ENCODE peak calls at places on chromosomes 6 and 20, in nine cellular contexts. Z is H1, P is right lobe of liver, B is HepG2, U is H54, I is GM12892, C is uterus, X is A549, D is sigmoid colon. M is an unnamed sample.

GRCh38 chr6:79821859-79822258 is 125.5 kb downstream of the ELOVL4 start:
- DNase-seq in C (no peak), I (no peak), U (no peak), P (no peak), Z (no peak), B (no peak), X (no peak), D (no peak), M (no peak)

GRCh38 chr20:2217857-2218529 is 77.8 kb upstream of the TGM3 start:
- DNase-seq in D (no peak), Z (no peak), U (no peak), P (no peak), X (no peak), C (no peak), B (no peak), I (no peak), M (no peak)

GRCh38 chr6:2514965-2515543 is 235.7 kb downstream of the MYLK4 start:
- DNase-seq in P (peak), Z (no peak), I (no peak), C (no peak), B (peak), X (peak), D (no peak), U (no peak), M (no peak)

GRCh38 chr6:7438011-7438410 is 48.4 kb downstream of the RIOK1 start:
- DNase-seq in B (no peak), Z (no peak), X (no peak), I (no peak), D (no peak), U (no peak), P (no peak), C (no peak), M (no peak)

GRCh38 chr6:84788689-84789088 is 24.3 kb upstream of the TBX18 start:
- DNase-seq in I (no peak), P (no peak), B (no peak), U (no peak), C (no peak), X (no peak), D (no peak), Z (no peak), M (no peak)

GRCh38 chr6:30998785-30999184 is 11.5 kb upstream of the MUC22 start:
- DNase-seq in D (no peak), C (no peak), U (no peak), X (no peak), B (no peak), Z (no peak), I (no peak), P (no peak), M (no peak)

GRCh38 chr6:147131728-147132127 is 72.5 kb upstream of the STXBP5 start:
- DNase-seq in X (no peak), Z (no peak), C (no peak), D (no peak), P (no peak), U (no peak), B (no peak), I (no peak), M (peak)

GRCh38 chr6:140669321-140669720 is 1294.9 kb upstream of the CITED2 start:
- DNase-seq in X (no peak), P (no peak), D (no peak), C (no peak), B (no peak), Z (no peak), I (no peak), U (no peak), M (no peak)

GRCh38 chr6:110566346-110567125 is 90.1 kb upstream of the SLC22A16 start:
- DNase-seq in P (peak), U (no peak), D (no peak), Z (no peak), I (no peak), C (no peak), B (peak), X (no peak), M (no peak)

GRCh38 chr6:25138024-25138696 is 141.0 kb upstream of the CARMIL1 start:
- DNase-seq in I (no peak), C (peak), X (peak), P (peak), D (peak), U (peak), Z (no peak), B (no peak), M (peak)

GRCh38 chr6:13638626-13639025 is 23.5 kb downstream of the NOL7 start:
- DNase-seq in Z (no peak), U (no peak), B (no peak), P (no peak), X (no peak), C (no peak), I (no peak), D (no peak), M (no peak)

GRCh38 chr6:167892835-167893234 is 66.1 kb downstream of the AFDN start:
- DNase-seq in I (no peak), Z (peak), B (no peak), P (no peak), U (no peak), C (no peak), D (no peak), X (no peak), M (no peak)

GRCh38 chr6:87396595-87397392 is 11.0 kb upstream of the CFAP206 start:
- DNase-seq in D (no peak), U (no peak), X (no peak), C (no peak), Z (no peak), B (no peak), I (no peak), P (no peak), M (no peak)

GRCh38 chr20:51551186-51551585 is 8.7 kb upstream of the NFATC2 start:
- DNase-seq in D (no peak), U (no peak), C (no peak), P (no peak), I (no peak), X (no peak), B (no peak), Z (no peak), M (no peak)

GRCh38 chr20:51542894-51543788 is 622 bp upstream of the NFATC2 start:
- DNase-seq in U (no peak), Z (no peak), I (no peak), B (no peak), X (no peak), D (no peak), P (peak), C (no peak), M (no peak)

GRCh38 chr20:51549474-51549873 is 7.0 kb upstream of the NFATC2 start:
- DNase-seq in D (no peak), P (no peak), B (no peak), U (no peak), X (no peak), I (no peak), C (no peak), Z (no peak), M (no peak)

GRCh38 chr20:51545515-51545914 is 3.0 kb upstream of the NFATC2 start:
- DNase-seq in U (no peak), B (no peak), D (no peak), P (no peak), X (no peak), I (no peak), C (no peak), Z (no peak), M (no peak)

DNA sequence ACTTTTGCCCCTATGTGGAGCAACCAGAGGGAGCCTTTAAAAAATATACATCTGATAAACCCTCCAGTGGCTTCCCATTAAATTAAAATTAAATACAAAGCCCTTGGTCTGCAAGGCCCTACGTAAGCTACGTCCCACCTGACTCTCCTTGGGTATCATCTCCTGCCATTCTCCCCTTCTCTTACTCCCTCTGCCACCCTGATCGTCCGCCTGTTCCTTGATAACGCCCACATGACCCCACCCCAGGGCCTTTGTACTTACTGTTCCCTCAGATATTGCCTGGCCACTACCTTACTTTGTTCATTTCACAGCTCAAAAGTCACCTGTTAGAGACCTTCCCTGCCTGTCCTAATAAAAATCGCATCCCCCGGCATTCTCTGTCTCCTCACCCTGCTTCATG is 5.4 kb upstream of the NFATC2 start:
- DNase-seq in I (no peak), P (no peak), D (no peak), C (no peak), U (no peak), Z (no peak), X (no peak), B (no peak), M (no peak)
- TF ChIP-seq POLR2A in I (no peak), P (no peak), D (no peak), C (no peak), U (no peak), Z (no peak), X (no peak), B (no peak), M (no peak)

GRCh38 chr20:62937353-62938104 is 418 bp upstream of the GID8 start:
- DNase-seq in D (peak), C (peak), Z (peak), X (peak), I (peak), U (peak), P (peak), B (peak), M (peak)
- TF ChIP-seq POLR2A in D (peak), C (peak), Z (peak), X (peak), I (peak), U (peak), P (peak), B (peak), M (peak)

DNA sequence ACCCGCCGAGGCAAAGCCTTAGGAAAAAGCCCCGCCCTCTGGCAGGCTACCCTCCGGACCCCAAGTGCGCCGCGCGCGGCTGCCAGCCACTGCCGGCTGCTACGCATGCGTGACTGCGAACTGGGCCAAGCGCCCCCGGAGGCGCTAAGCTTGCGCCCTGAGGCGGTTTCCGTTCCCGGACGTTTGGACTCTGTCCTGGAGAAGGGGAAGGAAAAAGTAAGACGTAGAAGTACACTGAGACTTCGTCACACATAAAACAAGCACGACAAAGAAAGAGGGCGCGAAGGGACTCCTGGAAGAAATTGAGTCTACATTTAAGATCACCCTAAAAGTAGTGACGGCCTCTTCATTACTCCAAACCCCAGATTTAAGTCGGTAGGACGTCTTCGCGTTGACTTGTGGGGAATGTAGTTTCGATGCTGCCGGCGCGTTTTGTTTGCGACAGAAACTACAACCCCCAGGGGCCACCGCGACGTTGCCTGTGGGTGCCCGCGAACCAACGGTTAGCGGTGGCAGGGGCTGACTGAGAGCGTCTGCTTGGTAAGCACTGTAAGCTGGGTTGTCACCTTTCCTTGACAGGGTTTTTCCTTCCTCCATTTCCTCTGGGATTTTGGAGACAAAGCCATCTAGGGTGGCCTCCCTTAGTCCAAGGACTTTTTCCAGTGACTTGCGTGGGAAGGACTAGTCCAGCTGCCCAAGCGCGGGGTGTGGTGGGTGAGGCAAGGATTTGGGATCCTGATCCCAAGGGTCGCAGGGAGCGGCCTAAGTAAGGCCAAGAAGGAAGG is at the start of gene CEP57L1:
- DNase-seq in Z (peak), D (peak), B (peak), I (peak), P (peak), C (peak), U (peak), X (peak), M (peak)
- TF ChIP-seq POLR2A in Z (no peak), D (peak), B (peak), I (peak), P (peak), C (no peak), U (peak), X (peak), M (peak)

DNA sequence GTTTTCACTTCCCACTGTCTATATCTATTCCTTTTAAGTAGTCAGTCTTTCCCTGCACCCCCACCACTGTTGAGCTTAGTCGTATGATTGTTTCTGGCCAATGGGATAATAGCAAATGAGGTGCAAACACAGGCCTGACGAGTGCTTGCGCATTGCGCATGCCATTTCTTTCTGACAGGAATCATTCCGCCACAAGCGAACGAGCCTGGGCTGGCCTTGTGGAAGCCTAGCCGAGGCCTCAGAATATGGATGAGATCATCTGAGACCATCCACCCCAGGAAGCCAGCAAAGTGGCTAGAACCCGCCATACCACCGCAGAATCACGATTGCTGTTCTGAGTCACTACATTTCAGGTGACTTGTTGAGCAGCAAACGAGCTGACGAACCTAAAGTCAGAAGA is 52.2 kb upstream of the PRL start:
- DNase-seq in P (no peak), I (no peak), Z (no peak), C (no peak), B (no peak), D (no peak), X (no peak), U (no peak), M (no peak)
- TF ChIP-seq POLR2A in P (no peak), I (no peak), Z (no peak), C (no peak), B (no peak), D (no peak), X (no peak), U (no peak), M (no peak)

GRCh38 chr6:35297541-35298481 is at the start of gene DEF6:
- DNase-seq in D (peak), Z (peak), C (peak), B (peak), U (peak), X (no peak), P (peak), I (peak), M (peak)
- TF ChIP-seq POLR2A in D (no peak), Z (no peak), C (peak), B (peak), U (no peak), X (no peak), P (no peak), I (peak), M (peak)

GRCh38 chr6:41214559-41215238 is 13.4 kb upstream of the TREML4 start:
- DNase-seq in X (no peak), I (no peak), Z (no peak), U (no peak), B (peak), C (no peak), D (no peak), P (no peak), M (peak)
- TF ChIP-seq POLR2A in X (no peak), I (no peak), Z (no peak), U (no peak), B (no peak), C (no peak), D (no peak), P (no peak), M (no peak)

DNA sequence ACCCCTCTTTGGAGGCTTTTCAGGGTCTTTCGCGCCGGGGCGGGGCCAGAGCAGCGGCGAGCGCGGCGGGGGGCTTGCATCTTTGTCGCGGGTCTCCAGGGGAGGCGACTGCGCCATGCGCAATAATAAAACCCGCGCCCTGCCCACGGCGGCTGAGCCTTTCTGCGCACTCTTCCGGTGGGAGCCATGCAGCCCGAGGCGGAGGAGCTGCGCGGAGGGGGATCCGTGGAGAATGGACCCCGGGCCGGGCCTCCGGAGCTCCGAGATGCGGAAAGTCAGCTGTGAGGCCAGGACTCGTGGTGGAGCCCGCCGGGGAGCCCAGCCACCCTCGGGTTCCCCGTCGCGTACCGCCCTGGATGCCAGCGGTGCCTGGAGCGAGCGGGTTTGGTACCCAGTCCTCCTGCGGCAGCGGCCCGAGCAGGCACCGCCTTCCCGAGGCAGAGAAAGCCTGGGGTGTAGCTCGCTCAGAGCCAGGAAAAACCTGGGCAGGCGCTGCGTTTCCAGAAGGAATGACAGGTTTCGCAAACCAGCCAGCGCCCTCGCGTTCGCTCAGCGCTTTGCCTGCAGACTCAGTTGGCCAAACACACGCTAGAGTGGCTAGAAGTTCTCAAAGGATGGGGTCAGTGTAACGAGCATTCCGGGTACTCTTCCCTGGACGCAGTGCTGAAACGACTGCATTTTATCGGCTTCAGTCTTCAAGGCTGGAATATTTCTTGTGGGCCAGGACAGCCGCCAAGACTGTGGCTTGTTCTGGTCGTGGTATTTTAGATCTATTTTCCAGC is 1.3 kb downstream of the AKAP12 start:
- DNase-seq in B (no peak), I (peak), Z (no peak), P (no peak), X (peak), C (peak), D (peak), U (peak), M (no peak)
- TF ChIP-seq POLR2A in B (no peak), I (no peak), Z (no peak), P (peak), X (no peak), C (no peak), D (no peak), U (no peak), M (no peak)

DNA sequence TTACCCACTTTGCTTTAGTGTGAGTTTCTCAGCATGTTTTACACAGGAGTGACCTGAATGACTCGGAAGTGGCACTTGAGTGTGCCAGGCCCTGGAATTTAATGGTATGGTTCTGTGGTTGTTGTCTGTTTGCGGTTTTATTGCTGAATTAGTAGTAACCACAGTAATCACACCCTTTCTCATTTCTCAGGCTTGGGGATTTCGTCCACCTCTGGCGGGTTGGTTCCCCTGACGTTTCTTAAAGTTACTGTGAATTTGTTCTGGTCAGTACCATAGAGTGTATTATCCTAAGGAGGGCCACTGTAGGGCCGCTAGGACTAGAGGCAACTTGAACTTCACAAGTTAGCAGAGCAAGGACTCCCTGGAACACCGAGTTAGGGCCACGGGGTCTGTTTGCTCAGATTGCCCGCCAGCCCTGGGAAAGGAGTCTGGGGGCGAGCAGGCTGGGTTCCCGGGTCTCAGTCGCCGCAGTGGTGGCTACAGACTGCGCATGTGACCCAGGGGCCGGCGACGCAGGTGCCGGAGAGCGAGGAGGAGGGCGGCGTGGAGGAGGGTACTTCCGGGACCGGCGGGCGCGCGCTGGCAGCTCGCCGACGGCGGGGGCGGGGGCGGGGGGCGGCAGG is 546 bp upstream of the KLHL32 start:
- DNase-seq in I (no peak), P (no peak), X (no peak), U (no peak), C (no peak), Z (peak), B (peak), D (no peak), M (no peak)
- TF ChIP-seq POLR2A in I (peak), P (peak), X (no peak), U (no peak), C (no peak), Z (peak), B (peak), D (no peak), M (no peak)

DNA sequence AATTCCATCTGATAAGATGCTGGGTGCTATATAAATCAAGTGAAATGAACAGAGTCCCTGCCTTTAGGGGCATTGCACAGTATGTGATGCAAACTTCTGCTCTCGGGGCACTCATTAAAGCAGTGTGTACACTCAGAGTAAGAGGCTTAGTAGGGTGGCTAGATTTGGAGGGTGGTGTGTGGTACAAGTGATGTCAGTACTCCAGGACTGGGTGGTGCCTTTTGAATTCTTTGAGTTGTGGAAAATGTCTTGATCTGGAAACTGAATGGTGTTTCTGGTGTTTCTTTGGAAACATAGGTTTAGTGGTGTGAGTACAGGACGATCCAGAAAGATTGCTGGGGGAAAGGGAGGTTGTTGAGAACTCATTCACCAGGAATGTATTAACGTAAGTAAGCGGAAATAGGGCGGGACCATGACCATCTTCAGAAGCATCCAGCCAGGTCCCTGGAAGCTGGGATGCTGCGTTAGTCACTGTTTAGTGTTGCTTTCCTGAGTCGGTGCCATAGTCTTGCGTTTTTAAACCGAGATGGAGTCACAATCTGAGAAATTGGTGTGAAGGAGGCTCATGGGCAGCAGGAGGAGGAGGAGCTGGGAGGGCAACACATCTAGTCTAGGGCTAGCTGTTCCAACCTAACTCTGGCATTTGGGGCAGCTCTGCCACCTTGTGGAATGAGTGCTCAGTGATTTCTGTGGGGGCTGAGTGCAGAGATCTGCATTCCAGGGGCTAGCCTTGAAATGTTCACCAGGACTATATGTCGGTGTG is 70.3 kb downstream of the SCAND1 start:
- DNase-seq in C (peak), Z (peak), B (peak), X (peak), P (peak), U (peak), I (no peak), D (peak), M (peak)
- TF ChIP-seq POLR2A in C (no peak), Z (no peak), B (no peak), X (no peak), P (no peak), U (no peak), I (no peak), D (no peak), M (no peak)

GRCh38 chr6:33731751-33732282 is 14.9 kb downstream of the IP6K3 start:
- DNase-seq in Z (no peak), D (no peak), P (peak), U (no peak), B (no peak), X (no peak), I (no peak), C (no peak), M (no peak)
- TF ChIP-seq POLR2A in Z (no peak), D (no peak), P (no peak), U (no peak), B (no peak), X (no peak), I (no peak), C (no peak), M (no peak)